ENCODE peak calls at places on chromosomes 5 and 9, in nine cellular contexts. One of them, this sample, is unnamed.

GRCh38 chr5:115170128-115170923 is 618 bp upstream of the TRIM36 start:
- DNase-seq in mucosa of gallbladder: no peak
- DNase-seq in germinal center: peak; percentile 5
- DNase-seq in cardiac fibroblast: peak; percentile 30
- DNase-seq in central memory CD4-positive, alpha-beta T cell: no peak
- DNase-seq in M059J: no peak
- DNase-seq in HTR-8/SVneo: no peak
- DNase-seq in psoas muscle: no peak
- DNase-seq in RCC 7860: no peak
- DNase-seq in this sample: peak; percentile 54

GRCh38 chr5:137372386-137373160 is 126.6 kb downstream of the SPOCK1 start:
- DNase-seq in cardiac fibroblast: no peak
- DNase-seq in psoas muscle: no peak
- DNase-seq in M059J: peak; percentile 92
- DNase-seq in HTR-8/SVneo: no peak
- DNase-seq in RCC 7860: no peak
- DNase-seq in mucosa of gallbladder: no peak
- DNase-seq in germinal center: no peak
- DNase-seq in central memory CD4-positive, alpha-beta T cell: no peak
- DNase-seq in this sample: no peak

GRCh38 chr5:374631-375335 is 53.3 kb downstream of the AHRR start:
- DNase-seq in central memory CD4-positive, alpha-beta T cell: no peak
- DNase-seq in RCC 7860: no peak
- DNase-seq in cardiac fibroblast: no peak
- DNase-seq in HTR-8/SVneo: no peak
- DNase-seq in germinal center: no peak
- DNase-seq in psoas muscle: no peak
- DNase-seq in M059J: no peak
- DNase-seq in mucosa of gallbladder: peak; percentile 8
- DNase-seq in this sample: no peak

GRCh38 chr5:14812166-14812565 is 59.4 kb downstream of the ANKH start:
- DNase-seq in psoas muscle: no peak
- DNase-seq in germinal center: no peak
- DNase-seq in HTR-8/SVneo: no peak
- DNase-seq in central memory CD4-positive, alpha-beta T cell: no peak
- DNase-seq in RCC 7860: no peak
- DNase-seq in cardiac fibroblast: no peak
- DNase-seq in mucosa of gallbladder: no peak
- DNase-seq in M059J: no peak
- DNase-seq in this sample: no peak

GRCh38 chr9:126487856-126488255 is 125.9 kb upstream of the LMX1B start:
- DNase-seq in germinal center: no peak
- DNase-seq in psoas muscle: no peak
- DNase-seq in HTR-8/SVneo: no peak
- DNase-seq in RCC 7860: no peak
- DNase-seq in central memory CD4-positive, alpha-beta T cell: no peak
- DNase-seq in mucosa of gallbladder: no peak
- DNase-seq in M059J: no peak
- DNase-seq in cardiac fibroblast: no peak
- DNase-seq in this sample: no peak

GRCh38 chr5:39015743-39016586 is 58.2 kb downstream of the RICTOR start:
- DNase-seq in HTR-8/SVneo: no peak
- DNase-seq in cardiac fibroblast: peak; percentile 56
- DNase-seq in germinal center: no peak
- DNase-seq in central memory CD4-positive, alpha-beta T cell: no peak
- DNase-seq in M059J: peak; percentile 69
- DNase-seq in RCC 7860: peak; percentile 93
- DNase-seq in mucosa of gallbladder: no peak
- DNase-seq in psoas muscle: no peak
- DNase-seq in this sample: peak; percentile 35

GRCh38 chr5:31626604-31627234 is 12.2 kb upstream of the PDZD2 start:
- DNase-seq in mucosa of gallbladder: no peak
- DNase-seq in RCC 7860: no peak
- DNase-seq in cardiac fibroblast: no peak
- DNase-seq in psoas muscle: no peak
- DNase-seq in HTR-8/SVneo: no peak
- DNase-seq in M059J: no peak
- DNase-seq in germinal center: no peak
- DNase-seq in central memory CD4-positive, alpha-beta T cell: no peak
- DNase-seq in this sample: no peak

GRCh38 chr9:127186799-127187198 is 64.4 kb upstream of the ANGPTL2 start:
- DNase-seq in M059J: no peak
- DNase-seq in germinal center: no peak
- DNase-seq in psoas muscle: no peak
- DNase-seq in HTR-8/SVneo: no peak
- DNase-seq in mucosa of gallbladder: no peak
- DNase-seq in cardiac fibroblast: no peak
- DNase-seq in central memory CD4-positive, alpha-beta T cell: no peak
- DNase-seq in RCC 7860: no peak
- DNase-seq in this sample: no peak

GRCh38 chr9:35962126-35962906 is 4.4 kb upstream of the OR2S2 start:
- DNase-seq in HTR-8/SVneo: no peak
- DNase-seq in mucosa of gallbladder: no peak
- DNase-seq in RCC 7860: no peak
- DNase-seq in germinal center: no peak
- DNase-seq in M059J: peak; percentile 88
- DNase-seq in psoas muscle: peak; percentile 49
- DNase-seq in central memory CD4-positive, alpha-beta T cell: no peak
- DNase-seq in cardiac fibroblast: peak; percentile 72
- DNase-seq in this sample: no peak

GRCh38 chr9:34145165-34145564 is 18.7 kb upstream of the DCAF12 start:
- DNase-seq in mucosa of gallbladder: no peak
- DNase-seq in HTR-8/SVneo: no peak
- DNase-seq in cardiac fibroblast: peak; percentile 15
- DNase-seq in M059J: peak; percentile 83
- DNase-seq in central memory CD4-positive, alpha-beta T cell: no peak
- DNase-seq in RCC 7860: peak; percentile 15
- DNase-seq in psoas muscle: no peak
- DNase-seq in germinal center: no peak
- DNase-seq in this sample: no peak

GRCh38 chr5:52864884-52865283 is 77.2 kb downstream of the ITGA1 start:
- DNase-seq in central memory CD4-positive, alpha-beta T cell: no peak
- DNase-seq in cardiac fibroblast: peak; percentile 61
- DNase-seq in mucosa of gallbladder: no peak
- DNase-seq in germinal center: no peak
- DNase-seq in psoas muscle: no peak
- DNase-seq in HTR-8/SVneo: no peak
- DNase-seq in RCC 7860: no peak
- DNase-seq in M059J: no peak
- DNase-seq in this sample: no peak

GRCh38 chr5:87121315-87122170 is 146.1 kb upstream of the RASA1 start:
- DNase-seq in M059J: peak; percentile 93
- DNase-seq in psoas muscle: no peak
- DNase-seq in germinal center: no peak
- DNase-seq in central memory CD4-positive, alpha-beta T cell: peak; percentile 28
- DNase-seq in HTR-8/SVneo: peak; percentile 56
- DNase-seq in mucosa of gallbladder: no peak
- DNase-seq in RCC 7860: peak; percentile 76
- DNase-seq in cardiac fibroblast: peak; percentile 81
- DNase-seq in this sample: no peak

GRCh38 chr9:90054810-90055209 is 450.0 kb downstream of the GADD45G start:
- DNase-seq in germinal center: no peak
- DNase-seq in psoas muscle: no peak
- DNase-seq in M059J: peak; percentile 36
- DNase-seq in cardiac fibroblast: no peak
- DNase-seq in central memory CD4-positive, alpha-beta T cell: no peak
- DNase-seq in RCC 7860: no peak
- DNase-seq in mucosa of gallbladder: no peak
- DNase-seq in HTR-8/SVneo: no peak
- DNase-seq in this sample: no peak

GRCh38 chr5:125372694-125373621 is 626.5 kb upstream of the ZNF608 start:
- DNase-seq in germinal center: no peak
- DNase-seq in M059J: peak; percentile 73
- DNase-seq in psoas muscle: no peak
- DNase-seq in mucosa of gallbladder: no peak
- DNase-seq in RCC 7860: peak; percentile 71
- DNase-seq in HTR-8/SVneo: no peak
- DNase-seq in central memory CD4-positive, alpha-beta T cell: no peak
- DNase-seq in cardiac fibroblast: peak; percentile 37
- DNase-seq in this sample: no peak